ENCODE peak calls at places on chromosomes 5 and 9, in seven cellular contexts. Z is activated gamma-delta T cell treated with anti-CD3 and anti-CD28 coated beads, Interleukin-2, amount 50 U/mL, for 16 hours; U is RWPE1; D is right lobe of liver; V is stimulated activated CD4-positive, alpha-beta T cell treated with anti-CD3 and anti-CD28 coated beads, Interleukin-4, amount 100 ng/mL, for 24 hours; Y is EL; Q is AG09309. T is an unnamed sample.

GRCh38 chr5:6552612-6553011 is 80.2 kb downstream of the NSUN2 start:
- DNase-seq in Z (no peak), U (no peak), D (no peak), V (no peak), Y (no peak), Q (no peak), T (no peak)

GRCh38 chr9:96193356-96193755 is 108.6 kb downstream of the HSD17B3 start:
- DNase-seq in Z (no peak), U (no peak), D (no peak), V (no peak), Y (no peak), Q (no peak), T (no peak)

GRCh38 chr5:106423109-106423897 is 1247.4 kb downstream of the EFNA5 start:
- DNase-seq in Z (no peak), U (no peak), D (peak), V (no peak), Y (no peak), Q (no peak), T (peak)

GRCh38 chr9:116550728-116551436 is 136.2 kb upstream of the TRIM32 start:
- DNase-seq in Z (no peak), U (peak), D (no peak), V (no peak), Y (peak), Q (no peak), T (no peak)

GRCh38 chr5:75681125-75681830 is 36.0 kb downstream of the POC5 start:
- DNase-seq in Z (no peak), U (peak), D (no peak), V (no peak), Y (peak), Q (peak), T (no peak)

GRCh38 chr9:18947772-18948391 is 85.1 kb downstream of the SAXO1 start:
- DNase-seq in Z (no peak), U (no peak), D (no peak), V (no peak), Y (no peak), Q (no peak), T (no peak)

GRCh38 chr5:1765141-1765879 is 34.3 kb downstream of the MRPL36 start:
- DNase-seq in Z (no peak), U (no peak), D (peak), V (no peak), Y (no peak), Q (no peak), T (no peak)

GRCh38 chr9:121288874-121289553 is 21.1 kb downstream of the GSN start:
- DNase-seq in Z (no peak), U (no peak), D (no peak), V (no peak), Y (peak), Q (no peak), T (no peak)

GRCh38 chr5:68480385-68480940 is 264.9 kb downstream of the PIK3R1 start:
- DNase-seq in Z (no peak), U (no peak), D (no peak), V (no peak), Y (no peak), Q (no peak), T (no peak)

GRCh38 chr5:135833961-135834638 is 363 bp upstream of the SLC25A48 start:
- DNase-seq in Z (no peak), U (no peak), D (no peak), V (no peak), Y (no peak), Q (no peak), T (no peak)

GRCh38 chr5:1750469-1750868 is 49.2 kb downstream of the MRPL36 start:
- DNase-seq in Z (no peak), U (no peak), D (no peak), V (no peak), Y (no peak), Q (no peak), T (no peak)

GRCh38 chr9:111516061-111516465 is 8.9 kb upstream of the ZNF483 start:
- DNase-seq in Z (no peak), U (no peak), D (no peak), V (no peak), Y (peak), Q (no peak), T (no peak)

GRCh38 chr5:174736351-174736721 is 12.0 kb downstream of the MSX2 start:
- DNase-seq in Z (no peak), U (no peak), D (no peak), V (no peak), Y (peak), Q (peak), T (no peak)

GRCh38 chr9:110748251-110748893 is 79.8 kb downstream of the MUSK start:
- DNase-seq in Z (no peak), U (peak), D (no peak), V (no peak), Y (peak), Q (no peak), T (no peak)

GRCh38 chr5:73444499-73445432 is 3.8 kb downstream of the FOXD1 start:
- DNase-seq in Z (no peak), U (no peak), D (no peak), V (no peak), Y (no peak), Q (no peak), T (no peak)

GRCh38 chr9:8733096-8733954 is 933.7 kb upstream of the DMAC1 start:
- DNase-seq in Z (no peak), U (no peak), D (no peak), V (no peak), Y (no peak), Q (no peak), T (no peak)

GRCh38 chr5:178454821-178455479 is 135.2 kb downstream of the COL23A1 start:
- DNase-seq in Z (no peak), U (no peak), D (no peak), V (no peak), Y (no peak), Q (no peak), T (no peak)

GRCh38 chr9:96027271-96028131 is 152.0 kb downstream of the ERCC6L2 start:
- DNase-seq in Z (no peak), U (no peak), D (no peak), V (no peak), Y (no peak), Q (no peak), T (no peak)

GRCh38 chr9:110076894-110077725 is 130.8 kb downstream of the C9orf152 start:
- DNase-seq in Z (no peak), U (peak), D (no peak), V (no peak), Y (peak), Q (no peak), T (no peak)

GRCh38 chr9:110969971-110970381 is 68.3 kb downstream of the LPAR1 start:
- DNase-seq in Z (no peak), U (peak), D (no peak), V (no peak), Y (peak), Q (peak), T (no peak)

GRCh38 chr9:31089822-31090221 is 1294.6 kb upstream of the ACO1 start:
- DNase-seq in Z (no peak), U (peak), D (no peak), V (no peak), Y (no peak), Q (no peak), T (no peak)

GRCh38 chr5:146751054-146751453 is 127.5 kb downstream of the PPP2R2B start:
- DNase-seq in Z (no peak), U (no peak), D (no peak), V (no peak), Y (no peak), Q (no peak), T (no peak)

GRCh38 chr9:123997665-123998277 is 13.8 kb upstream of the LHX2 start:
- DNase-seq in Z (no peak), U (peak), D (peak), V (no peak), Y (peak), Q (no peak), T (no peak)

GRCh38 chr9:77714077-77714549 is 66.0 kb upstream of the GNA14 start:
- DNase-seq in Z (no peak), U (no peak), D (no peak), V (no peak), Y (peak), Q (no peak), T (no peak)

GRCh38 chr9:116661037-116661954 is 25.8 kb upstream of the TRIM32 start:
- DNase-seq in Z (no peak), U (peak), D (no peak), V (peak), Y (peak), Q (peak), T (no peak)

GRCh38 chr9:105065119-105066088 is 137.4 kb upstream of the ABCA1 start:
- DNase-seq in Z (no peak), U (no peak), D (no peak), V (no peak), Y (no peak), Q (no peak), T (peak)

GRCh38 chr9:81777514-81777913 is 88.2 kb upstream of the TLE1 start:
- DNase-seq in Z (no peak), U (no peak), D (no peak), V (no peak), Y (no peak), Q (no peak), T (no peak)

GRCh38 chr5:139470821-139471300 is at the start of gene SMIM33:
- DNase-seq in Z (no peak), U (no peak), D (no peak), V (peak), Y (no peak), Q (no peak), T (no peak)

GRCh38 chr5:2215059-2215458 is 332.3 kb upstream of the IRX4 start:
- DNase-seq in Z (no peak), U (no peak), D (no peak), V (no peak), Y (no peak), Q (no peak), T (no peak)

GRCh38 chr5:133610489-133611356 is 1.6 kb downstream of the FSTL4 start:
- DNase-seq in Z (no peak), U (peak), D (peak), V (peak), Y (peak), Q (no peak), T (peak)

T was measured in pancreas.